ENCODE peak calls at places on chromosomes 2 and 18, in ten cellular contexts. Q is AG04450; B is pancreas; A is CD8-positive, alpha-beta memory T cell; C is brain microvascular endothelial cell; E is prostate gland; V is mesenchymal stem cell; Y is CD8-positive, alpha-beta T cell; O is colonic mucosa; S is adrenal gland. I is an unnamed sample. For H3K27me3, the result is how much of the 10 kb centered on the place peaks cover.

GRCh38 chr2:10278029-10278762 is 24.5 kb upstream of the HPCAL1 start:
- DNase-seq in A (no peak), Q (no peak), S (peak), O (peak), E (no peak), C (peak), Y (no peak), V (peak), B (no peak), I (no peak)

GRCh38 chr2:12965540-12966269 is 249.0 kb downstream of the TRIB2 start:
- DNase-seq in O (no peak), Q (peak), Y (no peak), E (no peak), A (peak), B (no peak), S (no peak), C (peak), V (peak), I (no peak)

GRCh38 chr2:84458436-84459027 is 548 bp downstream of the SUCLG1 start:
- DNase-seq in E (peak), V (peak), B (no peak), C (peak), Y (no peak), A (no peak), Q (no peak), O (peak), S (peak), I (no peak)

GRCh38 chr2:44805391-44805790 is 136.1 kb upstream of the SIX3 start:
- DNase-seq in Q (no peak), V (no peak), Y (no peak), A (no peak), B (no peak), E (no peak), O (no peak), S (no peak), C (no peak), I (no peak)

GRCh38 chr2:38750011-38750792 is 959 bp downstream of the SRSF7 start:
- DNase-seq in S (peak), V (no peak), Y (peak), C (no peak), Q (no peak), E (peak), O (peak), A (peak), B (peak), I (no peak)

GRCh38 chr2:232668805-232669444 is 28.2 kb upstream of the GIGYF2 start:
- DNase-seq in B (no peak), O (no peak), A (no peak), S (peak), Y (no peak), E (peak), V (peak), C (peak), Q (no peak), I (peak)

GRCh38 chr18:26089247-26090129 is 925 bp downstream of the SS18 start:
- DNase-seq in B (no peak), S (peak), O (peak), Y (no peak), V (peak), C (peak), E (peak), Q (peak), A (peak), I (no peak)

GRCh38 chr2:191675807-191676667 is 1.9 kb upstream of the NABP1 start:
- DNase-seq in O (peak), A (peak), C (no peak), V (no peak), Q (no peak), B (no peak), Y (peak), S (peak), E (no peak), I (no peak)

GRCh38 chr2:71943238-71944182 is 204.2 kb downstream of the CYP26B1 start:
- DNase-seq in Q (no peak), C (no peak), A (no peak), V (no peak), Y (peak), B (no peak), E (peak), O (no peak), S (peak), I (no peak)

GRCh38 chr2:46869621-46870020 is 46.0 kb downstream of the MCFD2 start:
- DNase-seq in A (no peak), S (no peak), Y (no peak), C (no peak), Q (no peak), E (no peak), B (no peak), V (no peak), O (no peak), I (no peak)

GRCh38 chr18:3998698-3999333 is 456.3 kb downstream of the DLGAP1 start:
- DNase-seq in C (peak), O (peak), Q (peak), A (no peak), Y (no peak), S (peak), E (no peak), V (peak), B (no peak), I (no peak)

GRCh38 chr2:30230479-30230854 is 867 bp upstream of the LBH start:
- DNase-seq in O (no peak), S (no peak), A (no peak), Y (peak), V (peak), B (no peak), Q (no peak), E (no peak), C (peak), I (no peak)

GRCh38 chr2:30240162-30240696 is 8.9 kb downstream of the LBH start:
- DNase-seq in E (no peak), Y (peak), V (no peak), Q (no peak), C (no peak), O (no peak), A (no peak), B (no peak), S (no peak), I (no peak)

GRCh38 chr2:189865836-189866235 is 81.6 kb downstream of the PMS1 start:
- DNase-seq in S (no peak), E (no peak), V (no peak), O (no peak), Q (no peak), C (no peak), A (no peak), B (no peak), Y (no peak), I (no peak)

GRCh38 chr2:44951124-44951523 is 9.6 kb downstream of the SIX3 start:
- DNase-seq in A (no peak), C (no peak), E (no peak), Y (no peak), O (no peak), V (no peak), S (no peak), B (no peak), Q (no peak), I (no peak)

GRCh38 chr2:13335862-13336535 is 619.3 kb downstream of the TRIB2 start:
- DNase-seq in S (no peak), B (no peak), E (no peak), O (no peak), C (no peak), Y (no peak), A (no peak), V (no peak), Q (no peak), I (no peak)

GRCh38 chr2:111667542-111668273 is 216.3 kb downstream of the ANAPC1 start:
- DNase-seq in Y (no peak), E (no peak), Q (no peak), C (peak), V (peak), O (peak), S (peak), B (no peak), A (no peak), I (no peak)

GRCh38 chr2:239578381-239578780 is 177.6 kb upstream of the HDAC4 start:
- DNase-seq in E (no peak), Y (no peak), V (no peak), O (no peak), Q (no peak), S (no peak), C (no peak), A (no peak), B (no peak), I (no peak)

GRCh38 chr2:168192839-168193616 is 54.4 kb downstream of the STK39 start:
- DNase-seq in E (no peak), Y (peak), B (no peak), O (peak), S (no peak), V (no peak), A (peak), Q (no peak), C (no peak), I (no peak)

GRCh38 chr18:62999392-62999791 is 284.1 kb downstream of the PHLPP1 start:
- DNase-seq in V (no peak), C (peak), Q (no peak), O (peak), B (peak), S (peak), A (no peak), E (no peak), Y (no peak), I (no peak)

GRCh38 chr18:49550621-49551020 is 11.2 kb upstream of the LIPG start:
- DNase-seq in E (no peak), Q (no peak), C (no peak), B (no peak), O (no peak), S (no peak), V (no peak), A (no peak), Y (no peak), I (no peak)
- H3K4me3 ChIP-seq in E (no peak), Q (no peak), C (no peak), B (no peak), O (no peak), S (no peak), V (no peak), A (no peak), Y (no peak), I (no peak)

DNA sequence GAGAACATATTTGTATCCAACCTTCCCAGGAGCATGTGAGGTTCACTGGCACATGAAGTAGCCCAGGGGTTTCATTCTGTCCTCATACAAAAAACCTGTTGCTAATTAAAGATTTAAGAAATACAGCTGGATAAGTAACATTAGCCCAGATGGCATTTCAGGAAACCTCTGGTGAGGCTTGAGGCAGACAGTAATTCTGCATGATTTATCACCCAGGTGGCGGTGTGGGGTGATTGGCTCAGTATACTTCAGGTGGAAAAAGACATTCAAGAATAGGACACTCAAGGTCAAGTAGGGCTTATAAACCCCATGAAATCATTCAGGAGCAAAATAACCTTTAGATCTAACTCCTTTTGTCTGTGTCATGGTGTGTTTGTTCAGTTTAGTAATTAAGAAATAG is 237.5 kb downstream of the RNF144A start:
- DNase-seq in E (no peak), S (no peak), B (no peak), Q (no peak), V (no peak), Y (no peak), A (no peak), O (no peak), C (no peak), I (no peak)
- H3K27me3 ChIP-seq in E (under half), S (under half), B (under half), Q (under half), V (under half), Y (under half), A (under half), O (under half), C (under half), I (under half)

DNA sequence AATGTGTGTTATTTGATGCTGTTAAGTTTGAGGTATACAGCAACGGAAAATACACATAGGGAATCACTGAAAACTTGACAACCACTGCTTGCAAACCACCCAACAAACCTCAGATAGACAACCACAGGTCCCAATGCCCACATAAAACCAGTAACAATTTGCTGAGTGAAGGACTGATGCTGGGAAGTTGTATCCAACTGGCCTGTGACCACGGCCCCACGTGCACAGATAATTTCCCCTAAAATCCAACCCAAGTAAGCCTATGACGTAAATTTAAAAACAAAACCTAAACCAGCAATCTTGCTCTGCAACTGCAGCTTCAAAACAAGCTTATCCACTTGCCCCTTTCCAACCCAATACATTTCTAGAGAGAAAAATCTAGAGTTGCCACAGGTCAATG is 28.0 kb upstream of the CREB1 start:
- DNase-seq in V (no peak), Q (no peak), C (no peak), A (no peak), Y (no peak), O (no peak), S (no peak), E (no peak), B (no peak), I (no peak)
- H3K4me3 ChIP-seq in V (no peak), Q (no peak), C (no peak), A (no peak), Y (no peak), O (no peak), S (no peak), E (no peak), B (no peak), I (no peak)

DNA sequence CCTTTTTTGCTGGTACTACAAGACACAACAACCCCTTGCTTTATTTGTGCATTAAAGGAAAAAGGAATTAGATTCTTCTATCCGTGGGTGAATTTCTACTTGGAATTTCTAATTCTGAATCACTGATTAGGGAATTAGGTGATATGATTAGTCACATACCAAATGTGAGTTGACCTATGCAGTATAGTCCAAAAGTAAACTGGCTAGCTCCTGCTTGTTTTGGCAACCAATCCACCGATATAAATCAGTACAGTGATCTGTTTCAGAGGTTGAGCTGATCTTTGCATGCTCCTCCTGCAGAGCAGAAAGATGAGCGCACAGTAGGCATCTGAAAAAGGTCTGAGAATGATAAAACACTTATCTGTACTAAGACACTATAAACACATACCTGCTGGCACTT is 86.6 kb downstream of the LRP1B start:
- DNase-seq in V (no peak), Q (no peak), C (no peak), B (no peak), Y (no peak), S (no peak), E (no peak), A (no peak), O (no peak), I (no peak)
- H3K27me3 ChIP-seq in V (under half), Q (under half), C (under half), B (under half), Y (under half), S (under half), E (under half), A (under half), O (under half), I (under half)

GRCh38 chr2:162072976-162073775 is 839 bp downstream of the DPP4 start:
- DNase-seq in V (peak), E (peak), Q (no peak), B (no peak), S (no peak), O (peak), A (no peak), C (no peak), Y (no peak), I (peak)

GRCh38 chr2:162070228-162070918 is 3.6 kb downstream of the DPP4 start:
- DNase-seq in S (no peak), A (no peak), O (no peak), Y (no peak), E (no peak), Q (no peak), V (no peak), C (no peak), B (no peak), I (no peak)

GRCh38 chr2:162071016-162071415 is 3.0 kb downstream of the DPP4 start:
- DNase-seq in S (no peak), B (no peak), C (no peak), O (no peak), Q (no peak), Y (no peak), E (no peak), A (no peak), V (peak), I (no peak)

GRCh38 chr2:162073776-162074578 is at the start of gene DPP4:
- DNase-seq in A (peak), V (peak), S (peak), Y (peak), O (peak), C (no peak), E (peak), Q (no peak), B (peak), I (peak)

DNA sequence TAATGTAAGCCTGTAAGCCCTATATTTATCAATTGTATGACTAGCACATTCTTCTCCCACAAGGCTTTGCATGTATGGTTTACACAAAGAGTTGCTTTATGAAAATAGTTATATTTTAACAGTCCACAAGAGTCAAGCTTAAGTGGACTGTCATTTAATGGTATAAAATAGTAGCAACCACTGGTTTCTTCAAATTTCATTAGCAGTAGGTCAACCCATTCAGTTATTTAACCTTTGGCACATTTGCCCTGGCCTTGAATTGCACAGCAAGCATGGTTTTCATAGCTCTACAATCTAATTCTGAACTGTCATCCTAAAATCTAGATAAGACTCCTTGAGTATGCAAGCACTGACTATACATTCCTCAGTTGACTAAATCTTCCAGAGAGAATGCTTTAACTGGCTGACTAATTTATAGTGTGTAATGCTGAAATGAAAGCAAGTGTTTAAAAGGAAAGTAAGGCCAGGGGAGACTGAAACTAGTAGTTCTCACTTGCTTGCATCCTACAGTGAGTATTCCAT is 1.8 kb downstream of the DPP4 start:
- DNase-seq in Q (peak), Y (no peak), V (peak), A (no peak), S (no peak), B (no peak), O (no peak), E (no peak), C (peak), I (no peak)
- H3K4me3 ChIP-seq in Q (peak), Y (no peak), V (peak), A (peak), S (no peak), B (no peak), O (no peak), E (peak), C (no peak), I (no peak)

GRCh38 chr2:121881950-121882349 is 126.5 kb downstream of the TSN start:
- DNase-seq in O (no peak), Q (no peak), S (no peak), V (no peak), B (no peak), Y (no peak), C (no peak), A (no peak), E (no peak), I (no peak)
- H3K27me3 ChIP-seq in O (under half), Q (under half), S (under half), V (under half), B (under half), Y (under half), C (under half), A (under half), E (under half), I (under half)

GRCh38 chr2:63055510-63056308 is 5.1 kb downstream of the OTX1 start:
- DNase-seq in E (no peak), B (no peak), V (peak), Q (no peak), Y (no peak), A (no peak), C (no peak), O (no peak), S (no peak), I (no peak)
- H3K4me3 ChIP-seq in E (no peak), B (no peak), V (peak), Q (peak), Y (no peak), A (no peak), C (no peak), O (no peak), S (no peak), I (peak)

DNA sequence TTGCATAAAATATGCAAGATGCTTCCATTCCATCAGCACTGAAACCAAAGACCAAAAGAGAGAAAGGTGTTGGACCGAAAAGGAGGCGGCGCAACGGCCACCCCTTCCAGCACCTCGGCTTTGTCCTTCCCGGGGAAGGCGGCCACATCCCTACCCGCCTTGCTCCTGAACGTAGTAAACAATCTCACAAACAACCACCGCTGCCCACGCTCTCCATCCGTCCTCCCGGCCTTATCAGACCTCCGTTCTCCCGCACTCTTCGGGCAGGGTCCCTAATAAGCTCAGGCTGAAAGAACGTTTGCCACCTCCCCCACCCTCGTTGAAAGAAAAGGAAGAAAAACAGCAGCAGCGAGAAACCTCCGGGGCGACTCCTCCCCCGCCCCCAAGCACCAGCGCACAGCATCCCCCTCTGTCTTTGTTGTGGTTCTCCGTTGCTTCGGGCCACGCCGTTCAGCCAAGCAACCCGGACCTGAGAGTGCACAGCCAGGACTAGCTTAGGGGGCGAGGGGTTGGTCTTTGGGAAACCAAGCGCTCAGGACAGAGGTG is 4.4 kb downstream of the EVX2 start:
- DNase-seq in B (no peak), S (no peak), C (no peak), Y (no peak), Q (no peak), A (no peak), E (no peak), V (no peak), O (no peak), I (no peak)
- H3K27me3 ChIP-seq in B (under half), S (half or more), C (half or more), Y (half or more), Q (half or more), A (half or more), E (under half), V (half or more), O (half or more), I (half or more)

DNA sequence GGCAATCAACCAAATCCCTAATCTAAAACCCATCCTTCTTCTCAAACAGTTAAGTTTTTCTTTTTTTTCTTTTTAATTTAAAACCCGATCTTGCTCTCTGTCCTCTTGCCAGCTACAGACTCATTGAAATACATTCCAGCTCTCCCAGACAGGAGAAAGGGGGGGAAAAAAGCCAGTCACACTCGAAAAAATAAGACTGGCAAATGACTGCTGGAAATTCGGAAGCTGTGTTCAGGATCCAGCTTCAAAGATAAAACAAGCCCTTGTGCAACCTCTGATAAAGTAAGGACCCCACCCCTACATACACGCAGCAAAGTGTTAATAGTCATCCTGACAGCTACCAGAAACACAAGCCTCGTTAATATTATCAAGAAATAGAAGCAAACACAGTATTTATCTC is 1.2 kb downstream of the LRRTM4 start:
- DNase-seq in O (no peak), C (no peak), B (no peak), S (no peak), E (no peak), A (no peak), Q (no peak), V (peak), Y (no peak), I (no peak)
- H3K4me3 ChIP-seq in O (no peak), C (no peak), B (no peak), S (no peak), E (no peak), A (no peak), Q (no peak), V (no peak), Y (no peak), I (peak)

GRCh38 chr2:122096788-122097187 is 341.3 kb downstream of the TSN start:
- DNase-seq in Y (no peak), B (no peak), S (no peak), E (no peak), C (no peak), V (no peak), O (no peak), Q (no peak), A (no peak), I (no peak)
- H3K27me3 ChIP-seq in Y (under half), B (under half), S (under half), E (under half), C (under half), V (under half), O (under half), Q (under half), A (under half), I (under half)